ENCODE peak calls at places on chromosome 20, in five cellular contexts. One of them, this sample, is unnamed.

GRCh38 chr20:3406481-3407425 is 716 bp downstream of the DNAAF9 start:
- DNase-seq in stimulated activated naive CD4-positive, alpha-beta T cell: peak
- DNase-seq in esophagus muscularis mucosa: no peak
- DNase-seq in LoVo: no peak
- DNase-seq in astrocyte: no peak
- DNase-seq in this sample: no peak

GRCh38 chr20:19758888-19759331 is 852 bp downstream of the RIN2 start:
- DNase-seq in esophagus muscularis mucosa: peak
- DNase-seq in astrocyte: peak
- DNase-seq in LoVo: no peak
- DNase-seq in stimulated activated naive CD4-positive, alpha-beta T cell: no peak
- DNase-seq in this sample: no peak

GRCh38 chr20:48769111-48769879 is 58.5 kb downstream of the PREX1 start:
- DNase-seq in stimulated activated naive CD4-positive, alpha-beta T cell: peak
- DNase-seq in astrocyte: peak
- DNase-seq in LoVo: no peak
- DNase-seq in esophagus muscularis mucosa: no peak
- DNase-seq in this sample: peak

GRCh38 chr20:54407446-54407845 is 67.9 kb upstream of the DOK5 start:
- DNase-seq in astrocyte: no peak
- DNase-seq in stimulated activated naive CD4-positive, alpha-beta T cell: no peak
- DNase-seq in LoVo: no peak
- DNase-seq in esophagus muscularis mucosa: no peak
- DNase-seq in this sample: no peak

GRCh38 chr20:4119854-4120209 is 104.5 kb upstream of the RNF24 start:
- DNase-seq in stimulated activated naive CD4-positive, alpha-beta T cell: no peak
- DNase-seq in astrocyte: no peak
- DNase-seq in LoVo: no peak
- DNase-seq in esophagus muscularis mucosa: no peak
- DNase-seq in this sample: no peak

GRCh38 chr20:62587757-62588402 is 54.4 kb upstream of the SLCO4A1 start:
- DNase-seq in esophagus muscularis mucosa: no peak
- DNase-seq in stimulated activated naive CD4-positive, alpha-beta T cell: no peak
- DNase-seq in LoVo: no peak
- DNase-seq in astrocyte: peak
- DNase-seq in this sample: no peak

GRCh38 chr20:42366626-42367025 is 748.4 kb upstream of the CHD6 start:
- DNase-seq in astrocyte: no peak
- DNase-seq in esophagus muscularis mucosa: no peak
- DNase-seq in LoVo: no peak
- DNase-seq in stimulated activated naive CD4-positive, alpha-beta T cell: no peak
- DNase-seq in this sample: no peak

GRCh38 chr20:34773726-34774125 is 51.7 kb downstream of the NCOA6 start:
- DNase-seq in LoVo: no peak
- DNase-seq in stimulated activated naive CD4-positive, alpha-beta T cell: no peak
- DNase-seq in esophagus muscularis mucosa: no peak
- DNase-seq in astrocyte: no peak
- DNase-seq in this sample: no peak

GRCh38 chr20:2299301-2299700 is 3.5 kb downstream of the TGM3 start:
- DNase-seq in stimulated activated naive CD4-positive, alpha-beta T cell: no peak
- DNase-seq in astrocyte: no peak
- DNase-seq in esophagus muscularis mucosa: no peak
- DNase-seq in LoVo: peak
- DNase-seq in this sample: no peak

GRCh38 chr20:37299718-37300529 is 10.5 kb downstream of the MANBAL start:
- DNase-seq in LoVo: no peak
- DNase-seq in esophagus muscularis mucosa: no peak
- DNase-seq in astrocyte: peak
- DNase-seq in stimulated activated naive CD4-positive, alpha-beta T cell: no peak
- DNase-seq in this sample: no peak

GRCh38 chr20:63495771-63496403 is 3.0 kb downstream of the EEF1A2 start:
- DNase-seq in esophagus muscularis mucosa: no peak
- DNase-seq in stimulated activated naive CD4-positive, alpha-beta T cell: peak
- DNase-seq in astrocyte: no peak
- DNase-seq in LoVo: peak
- DNase-seq in this sample: peak

GRCh38 chr20:3011752-3012151 is 31.7 kb upstream of the GNRH2 start:
- DNase-seq in esophagus muscularis mucosa: no peak
- DNase-seq in astrocyte: no peak
- DNase-seq in LoVo: no peak
- DNase-seq in stimulated activated naive CD4-positive, alpha-beta T cell: no peak
- DNase-seq in this sample: no peak

GRCh38 chr20:35120012-35120701 is 27.0 kb downstream of the EDEM2 start:
- DNase-seq in astrocyte: peak
- DNase-seq in stimulated activated naive CD4-positive, alpha-beta T cell: no peak
- DNase-seq in LoVo: no peak
- DNase-seq in esophagus muscularis mucosa: no peak
- DNase-seq in this sample: no peak

GRCh38 chr20:45685896-45686295 is 15.9 kb upstream of the WFDC11 start:
- DNase-seq in esophagus muscularis mucosa: no peak
- DNase-seq in astrocyte: no peak
- DNase-seq in LoVo: no peak
- DNase-seq in stimulated activated naive CD4-positive, alpha-beta T cell: no peak
- DNase-seq in this sample: no peak

GRCh38 chr20:219290-220115 is 7.6 kb upstream of the DEFB129 start:
- DNase-seq in astrocyte: no peak
- DNase-seq in stimulated activated naive CD4-positive, alpha-beta T cell: no peak
- DNase-seq in esophagus muscularis mucosa: no peak
- DNase-seq in LoVo: no peak
- DNase-seq in this sample: no peak

GRCh38 chr20:56689318-56689717 is 60.2 kb downstream of the TFAP2C start:
- DNase-seq in LoVo: no peak
- DNase-seq in stimulated activated naive CD4-positive, alpha-beta T cell: no peak
- DNase-seq in astrocyte: peak
- DNase-seq in esophagus muscularis mucosa: no peak
- DNase-seq in this sample: no peak

GRCh38 chr20:1327241-1327653 is 1.7 kb downstream of the SDCBP2 start:
- DNase-seq in esophagus muscularis mucosa: peak
- DNase-seq in stimulated activated naive CD4-positive, alpha-beta T cell: no peak
- DNase-seq in astrocyte: peak
- DNase-seq in LoVo: peak
- DNase-seq in this sample: no peak

GRCh38 chr20:40506567-40506966 is 182.5 kb downstream of the MAFB start:
- DNase-seq in stimulated activated naive CD4-positive, alpha-beta T cell: no peak
- DNase-seq in esophagus muscularis mucosa: peak
- DNase-seq in LoVo: peak
- DNase-seq in astrocyte: peak
- DNase-seq in this sample: no peak

GRCh38 chr20:34331838-34332237 is 28.7 kb upstream of the AHCY start:
- DNase-seq in astrocyte: no peak
- DNase-seq in LoVo: no peak
- DNase-seq in stimulated activated naive CD4-positive, alpha-beta T cell: no peak
- DNase-seq in esophagus muscularis mucosa: no peak
- DNase-seq in this sample: no peak

GRCh38 chr20:35768731-35769664 is 2.8 kb upstream of the PHF20 start:
- DNase-seq in stimulated activated naive CD4-positive, alpha-beta T cell: no peak
- DNase-seq in LoVo: peak
- DNase-seq in esophagus muscularis mucosa: peak
- DNase-seq in astrocyte: peak
- DNase-seq in this sample: peak

GRCh38 chr20:58148891-58149290 is 79.6 kb downstream of the ANKRD60 start:
- DNase-seq in astrocyte: no peak
- DNase-seq in stimulated activated naive CD4-positive, alpha-beta T cell: no peak
- DNase-seq in esophagus muscularis mucosa: no peak
- DNase-seq in LoVo: no peak
- DNase-seq in this sample: no peak